ENCODE peak calls at places on chromosomes 11 and 22, in five cellular contexts. Y is uterus, S is prostate gland, R is body of pancreas, X is GM12878. H is an unnamed sample.

GRCh38 chr11:1870721-1871466 is 18.0 kb downstream of the LSP1 start:
- DNase-seq in Y (no peak), S (no peak), R (peak), X (no peak), H (no peak)

GRCh38 chr11:114193730-114194674 is 102.2 kb upstream of the NNMT start:
- DNase-seq in Y (no peak), S (no peak), R (no peak), X (no peak), H (no peak)

GRCh38 chr11:118098996-118099837 is 12.5 kb upstream of the SMIM35 start:
- DNase-seq in Y (no peak), S (no peak), R (no peak), X (no peak), H (no peak)

GRCh38 chr11:35618497-35619029 is 303 bp downstream of the FJX1 start:
- DNase-seq in Y (peak), S (no peak), R (peak), X (no peak), H (no peak)

GRCh38 chr11:73204711-73205121 is 13.4 kb upstream of the P2RY2 start:
- DNase-seq in Y (peak), S (no peak), R (no peak), X (no peak), H (peak)

GRCh38 chr11:78414321-78415051 is 3.1 kb downstream of the GAB2 start:
- DNase-seq in Y (no peak), S (no peak), R (no peak), X (no peak), H (no peak)

GRCh38 chr22:46274381-46274780 is 6.6 kb downstream of the TTC38 start:
- DNase-seq in Y (no peak), S (no peak), R (no peak), X (no peak), H (no peak)

GRCh38 chr22:38973289-38974169 is 8.6 kb upstream of the APOBEC3B start:
- DNase-seq in Y (no peak), S (peak), R (peak), X (no peak), H (no peak)

GRCh38 chr11:736431-736830 is 10.8 kb upstream of the TALDO1 start:
- DNase-seq in Y (no peak), S (no peak), R (no peak), X (no peak), H (no peak)

GRCh38 chr11:47979378-47980092 is 824 bp upstream of the PTPRJ start:
- DNase-seq in Y (no peak), S (no peak), R (peak), X (no peak), H (no peak)

GRCh38 chr22:48494968-48495750 is 1332.5 kb downstream of the BRD1 start:
- DNase-seq in Y (no peak), S (no peak), R (no peak), X (no peak), H (peak)

GRCh38 chr11:69915501-69916250 is 96.5 kb upstream of the FGF3 start:
- DNase-seq in Y (peak), S (peak), R (peak), X (no peak), H (peak)

GRCh38 chr11:72379384-72380131 is 54.8 kb downstream of the CLPB start:
- DNase-seq in Y (no peak), S (no peak), R (no peak), X (no peak), H (no peak)

GRCh38 chr11:107457205-107457557 is 444 bp downstream of the CWF19L2 start:
- DNase-seq in Y (no peak), S (no peak), R (no peak), X (no peak), H (no peak)

GRCh38 chr11:80586464-80586863 is 1145.6 kb upstream of the TENM4 start:
- DNase-seq in Y (no peak), S (no peak), R (no peak), X (no peak), H (no peak)

GRCh38 chr11:59707371-59707770 is 6.3 kb downstream of the OR10V1 start:
- DNase-seq in Y (no peak), S (no peak), R (no peak), X (no peak), H (no peak)

GRCh38 chr11:134261626-134262488 is 8.5 kb downstream of the ACAD8 start:
- DNase-seq in Y (no peak), S (no peak), R (peak), X (no peak), H (no peak)

GRCh38 chr22:46735747-46736608 is 2.1 kb downstream of the CERK start:
- DNase-seq in Y (no peak), S (no peak), R (no peak), X (no peak), H (no peak)

GRCh38 chr22:38901111-38901641 is 29.2 kb upstream of the CBX6 start:
- DNase-seq in Y (no peak), S (no peak), R (no peak), X (no peak), H (no peak)

GRCh38 chr22:30878516-30879365 is 89.8 kb downstream of the MORC2 start:
- DNase-seq in Y (no peak), S (no peak), R (no peak), X (no peak), H (no peak)

GRCh38 chr11:78244080-78244479 is 55.4 kb downstream of the USP35 start:
- DNase-seq in Y (no peak), S (no peak), R (no peak), X (no peak), H (no peak)

GRCh38 chr22:45334068-45334467 is 24.3 kb downstream of the FAM118A start:
- DNase-seq in Y (no peak), S (peak), R (no peak), X (no peak), H (no peak)

GRCh38 chr11:110317516-110317932 is 21.1 kb upstream of the RDX start:
- DNase-seq in Y (no peak), S (no peak), R (no peak), X (no peak), H (no peak)

GRCh38 chr22:36369004-36369921 is 18.5 kb downstream of the MYH9 start:
- DNase-seq in Y (no peak), S (no peak), R (peak), X (no peak), H (peak)

GRCh38 chr11:72807021-72807693 is 7.1 kb upstream of the ATG16L2 start:
- DNase-seq in Y (no peak), S (no peak), R (no peak), X (no peak), H (no peak)

GRCh38 chr22:46574438-46574992 is 37.1 kb upstream of the CELSR1 start:
- DNase-seq in Y (no peak), S (no peak), R (no peak), X (no peak), H (no peak)

GRCh38 chr22:18021431-18021830 is 2.9 kb downstream of the MICAL3 start:
- DNase-seq in Y (no peak), S (no peak), R (no peak), X (no peak), H (no peak)
- H3K27ac ChIP-seq in Y (peak), S (no peak), R (no peak), X (no peak), H (no peak)

GRCh38 chr22:43925433-43926348 is 2.1 kb downstream of the PNPLA3 start:
- DNase-seq in Y (no peak), S (peak), R (no peak), X (no peak), H (no peak)
- TF ChIP-seq POLR2A in Y (no peak), S (no peak), R (no peak), X (no peak), H (no peak)

DNA sequence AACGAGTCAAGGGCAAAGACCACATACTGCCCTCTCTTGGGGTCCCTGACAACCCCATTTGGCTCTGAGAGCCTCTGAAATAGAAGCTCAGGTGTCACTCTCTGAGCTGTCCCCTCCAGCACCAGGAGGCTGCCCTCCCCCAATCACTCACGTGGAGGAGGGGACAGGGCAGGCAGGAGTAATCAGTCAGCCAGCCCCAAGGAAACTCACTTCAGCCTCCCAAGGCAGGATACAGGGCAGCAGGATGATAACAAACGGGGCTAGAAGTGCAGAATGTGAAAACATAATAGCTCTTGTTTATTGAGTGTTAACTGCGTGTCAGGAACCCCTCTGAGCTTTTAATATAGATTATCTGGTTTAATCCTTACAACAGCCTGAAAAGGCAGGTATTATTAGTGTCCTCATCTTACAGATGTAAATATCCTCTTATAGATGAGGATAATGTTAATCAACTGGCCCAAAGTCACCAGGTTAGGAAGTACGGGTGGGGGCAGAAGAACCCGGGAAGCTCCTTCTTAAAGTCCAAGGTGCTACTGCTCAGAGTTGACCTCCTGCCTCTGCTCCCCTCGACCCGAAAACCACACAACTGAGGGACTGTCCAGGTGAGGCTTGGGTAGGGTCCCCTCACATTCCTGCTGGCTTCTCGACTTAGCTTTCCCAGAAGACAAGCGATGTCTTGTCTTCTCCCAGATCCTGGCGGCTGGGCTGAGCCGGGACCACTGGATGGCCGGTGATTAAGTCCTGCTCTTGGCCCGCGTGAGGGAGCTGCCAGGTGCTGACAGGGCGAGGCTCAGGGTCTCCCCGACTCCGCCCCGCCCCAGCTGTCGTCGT is 2.7 kb downstream of the CHRM4 start:
- DNase-seq in Y (no peak), S (no peak), R (no peak), X (no peak), H (no peak)
- H3K27ac ChIP-seq in Y (no peak), S (no peak), R (no peak), X (no peak), H (no peak)

GRCh38 chr22:24592144-24592845 is 578 bp downstream of the LRRC75B start:
- DNase-seq in Y (peak), S (no peak), R (no peak), X (no peak), H (no peak)

GRCh38 chr22:24593810-24594568 is 1.1 kb upstream of the LRRC75B start:
- DNase-seq in Y (no peak), S (no peak), R (no peak), X (no peak), H (peak)

GRCh38 chr22:24594569-24595120 is 1.8 kb upstream of the LRRC75B start:
- DNase-seq in Y (no peak), S (peak), R (no peak), X (no peak), H (peak)

GRCh38 chr22:24591286-24591830 is 1.5 kb downstream of the LRRC75B start:
- DNase-seq in Y (no peak), S (no peak), R (no peak), X (no peak), H (no peak)

DNA sequence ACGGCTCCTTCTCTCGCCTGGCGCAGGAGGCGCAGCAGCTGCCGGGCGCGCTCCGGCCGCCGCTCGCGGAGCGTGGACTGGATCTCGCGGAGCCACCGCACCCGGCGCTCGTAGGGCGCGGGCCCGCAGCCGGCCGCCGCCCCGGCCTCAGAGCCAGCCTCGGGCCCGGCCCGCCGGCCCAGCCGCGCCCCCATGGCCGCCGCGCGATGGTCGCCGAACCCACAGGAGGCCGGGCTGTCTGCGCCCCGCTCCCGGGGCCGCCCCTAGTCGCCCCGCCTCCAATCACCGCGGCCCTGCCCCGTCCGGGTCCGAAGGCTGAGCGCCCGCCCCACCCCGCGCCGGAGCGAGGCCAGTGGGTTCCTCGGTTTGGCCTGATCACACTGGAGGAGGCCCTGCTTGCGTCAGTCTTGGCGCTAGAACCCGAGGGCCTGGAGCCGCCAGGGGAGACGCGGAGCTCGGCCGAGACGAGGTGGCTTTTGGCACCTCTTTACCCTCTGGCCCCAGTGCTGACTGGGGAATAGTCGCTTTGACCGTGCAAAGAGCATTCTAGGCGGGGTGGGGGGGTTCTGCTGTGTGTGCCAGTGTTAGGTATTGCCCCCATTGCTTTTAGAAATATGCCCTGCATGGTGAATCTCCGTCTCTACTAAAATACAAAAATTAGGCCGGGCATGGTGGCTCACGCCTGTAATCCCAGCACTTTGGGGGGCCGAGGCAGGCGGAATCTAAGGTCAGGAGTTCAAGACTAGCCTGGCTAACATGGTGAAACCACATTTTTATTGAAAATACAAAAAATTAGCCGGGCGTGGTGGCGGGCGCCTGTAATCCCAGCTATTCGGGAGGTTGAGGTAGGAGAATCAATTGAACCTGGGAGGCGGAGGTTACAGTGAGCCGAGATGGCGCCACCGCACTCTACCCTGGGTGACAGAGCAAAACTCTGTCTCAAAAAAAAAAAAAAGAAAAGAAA is at the start of gene LRRC75B:
- DNase-seq in Y (peak), S (peak), R (peak), X (no peak), H (peak)
- TF ChIP-seq POLR2A in Y (peak), S (peak), R (peak), X (peak), H (no peak)

DNA sequence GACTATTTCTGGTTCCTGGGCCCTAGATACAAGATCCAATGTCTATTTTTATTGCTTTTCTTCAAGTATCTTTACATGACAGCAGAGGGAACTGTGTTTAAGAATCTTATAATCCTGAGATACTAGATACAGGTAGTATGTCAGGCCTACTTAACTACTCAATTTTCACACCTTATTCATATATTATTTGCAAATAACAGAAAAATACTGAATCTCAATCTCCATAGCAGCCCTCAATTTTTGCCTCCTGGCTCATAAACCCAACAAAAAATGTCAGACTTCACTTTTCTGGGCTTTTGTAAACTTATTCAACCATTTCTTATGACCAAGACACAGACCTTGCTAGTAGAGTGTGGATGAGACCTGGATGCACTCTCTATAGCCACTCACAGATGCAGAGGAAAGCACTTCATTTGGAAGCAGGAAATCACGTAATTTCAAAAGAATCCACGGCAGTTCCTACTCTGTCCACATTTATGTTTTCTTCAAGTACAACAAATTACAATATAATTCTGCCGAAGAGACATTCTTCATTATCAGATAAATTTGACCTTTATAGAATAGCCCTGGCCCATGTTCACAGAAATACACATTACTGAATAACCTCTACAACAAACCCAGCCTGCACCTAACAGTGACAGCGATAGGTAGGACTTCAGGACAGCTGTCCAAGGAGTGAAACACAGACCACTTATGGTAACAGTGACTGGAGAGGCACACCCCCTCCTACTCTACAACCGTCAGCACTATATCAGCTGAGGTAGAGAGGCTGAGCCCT is 62.0 kb upstream of the YPEL1 start:
- DNase-seq in Y (no peak), S (no peak), R (no peak), X (no peak), H (no peak)
- H3K27ac ChIP-seq in Y (no peak), S (peak), R (peak), X (no peak), H (peak)

H was measured in breast epithelium.